ENCODE peak calls at places on chromosome 22, in four cellular contexts. K, O, J and P are unnamed samples.

GRCh38 chr22:50049299-50050195 is 8.6 kb downstream of the TTLL8 start:
- DNase-seq in K (no peak), O (no peak), J (no peak), P (no peak)

GRCh38 chr22:35648066-35649025 is at the start of gene APOL6:
- DNase-seq in O (peak; percentile 39), J (no peak), K (no peak), P (peak; percentile 59)

GRCh38 chr22:49753961-49754673 is 73.6 kb downstream of the BRD1 start:
- DNase-seq in J (no peak), O (no peak), K (peak; percentile 39), P (no peak)

GRCh38 chr22:40193429-40194421 is 16.0 kb downstream of the TNRC6B start:
- DNase-seq in O (no peak), J (peak; percentile 80), K (no peak), P (no peak)

GRCh38 chr22:27654536-27655445 is 146.8 kb downstream of the MN1 start:
- DNase-seq in O (no peak), K (no peak), J (peak; percentile 69), P (no peak)

GRCh38 chr22:49638788-49639187 is 188.9 kb downstream of the BRD1 start:
- DNase-seq in O (no peak), K (no peak), J (no peak), P (no peak)

GRCh38 chr22:48753381-48753730 is 1074.3 kb downstream of the BRD1 start:
- DNase-seq in J (no peak), K (no peak), O (no peak), P (peak; percentile 20)

GRCh38 chr22:42742940-42743339 is 22.3 kb upstream of the A4GALT start:
- DNase-seq in O (no peak), J (peak; percentile 45), K (no peak), P (no peak)

GRCh38 chr22:49728566-49729271 is 99.0 kb downstream of the BRD1 start:
- DNase-seq in O (no peak), K (peak; percentile 42), J (no peak), P (no peak)

GRCh38 chr22:36356708-36357694 is 30.8 kb downstream of the MYH9 start:
- DNase-seq in J (no peak), K (no peak), O (peak; percentile 42), P (no peak)

GRCh38 chr22:27170491-27170890 is 513.1 kb downstream of the MIAT start:
- DNase-seq in O (no peak), J (no peak), K (no peak), P (no peak)

GRCh38 chr22:11253000-11253511 is 4274.9 kb upstream of the OR11H1 start:
- DNase-seq in O (no peak), K (peak; percentile 54), J (no peak), P (no peak)

GRCh38 chr22:41256254-41256897 is 15.6 kb upstream of the CHADL start:
- DNase-seq in K (no peak), J (no peak), O (no peak), P (no peak)

GRCh38 chr22:29907753-29908515 is 25.0 kb downstream of the MTMR3 start:
- DNase-seq in K (peak; percentile 91), J (peak; percentile 47), O (no peak), P (peak; percentile 79)

GRCh38 chr22:44245438-44245837 is 64.7 kb downstream of the PARVG start:
- DNase-seq in J (no peak), O (no peak), K (no peak), P (peak; percentile 26)

GRCh38 chr22:27116295-27116694 is 458.9 kb downstream of the MIAT start:
- DNase-seq in O (no peak), J (no peak), K (no peak), P (no peak)

GRCh38 chr22:26666035-26666338 is 8.6 kb downstream of the MIAT start:
- DNase-seq in K (no peak), J (no peak), O (no peak), P (no peak)

GRCh38 chr22:26798433-26799065 is 141.2 kb downstream of the MIAT start:
- DNase-seq in O (no peak), K (no peak), J (no peak), P (no peak)

GRCh38 chr22:26259510-26259909 is 90.2 kb downstream of the SEZ6L start:
- DNase-seq in J (peak; percentile 86), K (no peak), O (no peak), P (no peak)

GRCh38 chr22:29202231-29203192 is 3.2 kb upstream of the EMID1 start:
- DNase-seq in K (no peak), J (peak; percentile 64), O (no peak), P (peak; percentile 49)

GRCh38 chr22:41880653-41881052 is 34.2 kb downstream of the SHISA8 start:
- DNase-seq in K (no peak), J (no peak), O (no peak), P (no peak)

GRCh38 chr22:37077802-37078448 is 26.4 kb downstream of the KCTD17 start:
- DNase-seq in O (peak; percentile 72), K (peak; percentile 89), J (peak; percentile 55), P (peak; percentile 62)

GRCh38 chr22:39510529-39511149 is 8.5 kb downstream of the MIEF1 start:
- DNase-seq in O (no peak), J (no peak), K (no peak), P (no peak)

GRCh38 chr22:29266564-29267461 is 968 bp downstream of the RHBDD3 start:
- DNase-seq in J (peak; percentile 72), O (no peak), K (no peak), P (no peak)

GRCh38 chr22:27068121-27068520 is 410.7 kb downstream of the MIAT start:
- DNase-seq in J (no peak), K (no peak), O (no peak), P (no peak)

GRCh38 chr22:36756746-36757607 is 18.9 kb downstream of the IFT27 start:
- DNase-seq in O (no peak), J (no peak), K (no peak), P (no peak)

GRCh38 chr22:39634530-39635399 is 64.2 kb downstream of the CACNA1I start:
- DNase-seq in K (no peak), O (no peak), J (peak; percentile 54), P (no peak)

GRCh38 chr22:28414017-28414416 is 265.6 kb downstream of the TTC28 start:
- DNase-seq in J (no peak), K (no peak), O (no peak), P (no peak)

GRCh38 chr22:17921871-17922821 is 102.2 kb downstream of the MICAL3 start:
- DNase-seq in J (peak; percentile 95), K (no peak), O (no peak), P (no peak)

GRCh38 chr22:27474711-27475547 is 326.6 kb downstream of the MN1 start:
- DNase-seq in K (no peak), J (peak; percentile 99), O (no peak), P (no peak)

GRCh38 chr22:36565152-36565507 is 36.2 kb upstream of the EIF3D start:
- DNase-seq in K (no peak), J (no peak), O (no peak), P (no peak)

GRCh38 chr22:43310798-43311197 is 32.4 kb downstream of the SCUBE1 start:
- DNase-seq in O (no peak), J (no peak), K (no peak), P (no peak)

GRCh38 chr22:35657571-35658312 is 9.5 kb downstream of the APOL6 start:
- DNase-seq in O (no peak), K (no peak), J (no peak), P (no peak)

GRCh38 chr22:43539572-43540533 is 128.0 kb downstream of the MPPED1 start:
- DNase-seq in K (no peak), O (no peak), J (no peak), P (no peak)

GRCh38 chr22:16963189-16963945 is 44.7 kb downstream of the GAB4 start:
- DNase-seq in K (no peak), J (no peak), O (no peak), P (peak; percentile 21)

GRCh38 chr22:40407021-40407761 is 36.8 kb downstream of the SGSM3 start:
- DNase-seq in K (no peak), O (no peak), J (no peak), P (no peak)

GRCh38 chr22:34055525-34056200 is 135.4 kb upstream of the LARGE1 start:
- DNase-seq in J (peak; percentile 95), K (no peak), O (no peak), P (no peak)

GRCh38 chr22:49807780-49808708 is 19.6 kb downstream of the BRD1 start:
- DNase-seq in O (no peak), J (no peak), K (no peak), P (no peak)

DNA sequence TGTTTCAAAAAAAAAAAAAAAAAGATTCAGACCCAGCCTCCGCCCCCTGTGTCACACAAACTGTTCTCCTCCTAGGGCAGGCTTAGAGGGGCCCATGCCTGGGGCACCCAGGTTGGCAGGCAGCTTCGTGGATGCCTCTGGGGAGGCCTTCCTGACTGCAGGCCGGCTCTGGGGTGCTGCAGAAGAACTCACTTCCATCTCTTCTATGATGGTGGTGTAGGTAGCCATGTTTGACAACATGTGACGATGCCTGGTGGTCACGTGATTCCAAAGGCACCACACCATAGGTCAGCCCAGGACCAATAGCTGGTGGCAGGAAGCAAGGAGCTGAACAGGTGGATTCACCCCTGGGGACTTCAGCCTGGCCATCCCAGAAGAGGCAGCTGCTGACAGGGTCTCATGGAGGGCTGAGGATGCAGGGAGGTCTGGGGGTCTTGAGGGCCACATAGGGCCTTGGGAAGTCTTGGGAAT is 24.1 kb upstream of the CELSR1 start:
- DNase-seq in O (no peak), J (peak; percentile 85), K (peak; percentile 30), P (no peak)
- H3K27ac ChIP-seq in O (no peak overlapping the region), J (no peak overlapping the region), K (no peak overlapping the region), P (no peak overlapping the region)

GRCh38 chr22:20043997-20044342 is 23.1 kb downstream of the TANGO2 start:
- DNase-seq in K (no peak), O (no peak), J (no peak), P (no peak)
- H3K27ac ChIP-seq in K (no peak overlapping the region), O (no peak overlapping the region), J (no peak overlapping the region), P (no peak overlapping the region)

GRCh38 chr22:38138961-38139360 is 28.5 kb upstream of the BAIAP2L2 start:
- DNase-seq in K (no peak), O (no peak), J (no peak), P (no peak)
- H3K27ac ChIP-seq in K (no peak overlapping the region), O (no peak overlapping the region), J (no peak overlapping the region), P (no peak overlapping the region)

GRCh38 chr22:23773247-23774113 is 831 bp downstream of the MMP11 start:
- DNase-seq in J (no peak), O (no peak), K (peak; percentile 43), P (no peak)
- H3K27ac ChIP-seq in J (no peak overlapping the region), O (no peak overlapping the region), K (no peak overlapping the region), P (peak overlapping the region; percentile 77)

GRCh38 chr22:24518774-24519485 is 23.8 kb downstream of the UPB1 start:
- DNase-seq in O (no peak), K (no peak), J (no peak), P (no peak)

GRCh38 chr22:24521791-24522245 is 26.7 kb downstream of the UPB1 start:
- DNase-seq in K (no peak), J (peak; percentile 95), O (no peak), P (peak; percentile 81)

GRCh38 chr22:24525416-24526037 is 29.4 kb downstream of the GUCD1 start:
- DNase-seq in J (peak; percentile 90), O (peak; percentile 57), K (peak; percentile 82), P (peak; percentile 85)

GRCh38 chr22:24526191-24526590 is 28.7 kb downstream of the GUCD1 start:
- DNase-seq in O (no peak), J (no peak), K (no peak), P (no peak)

DNA sequence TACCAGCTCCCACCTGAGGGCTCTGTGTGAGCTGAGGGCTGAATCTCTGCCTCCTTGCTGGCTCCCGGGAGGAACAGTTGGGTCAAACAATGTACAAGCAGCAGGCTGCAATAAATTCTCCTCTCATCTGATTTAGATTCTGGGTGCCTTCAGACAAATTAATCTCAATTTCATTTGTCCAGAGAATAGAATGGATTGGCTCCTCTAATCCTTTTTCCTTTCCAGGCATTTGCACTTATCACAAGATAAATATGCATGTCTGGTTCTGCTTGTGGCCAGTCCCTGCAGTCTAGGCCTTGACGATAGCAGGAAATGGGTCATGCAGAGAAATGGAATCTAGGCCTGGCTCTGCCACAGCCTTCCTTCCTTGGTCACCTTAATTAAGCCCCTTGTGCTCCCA is 28.7 kb downstream of the UPB1 start:
- DNase-seq in K (no peak), J (peak; percentile 28), O (no peak), P (no peak)
- H3K27ac ChIP-seq in K (no peak overlapping the region), J (no peak overlapping the region), O (no peak overlapping the region), P (no peak overlapping the region)